ENCODE peak calls at places on chromosome 12, in nine cellular contexts. U, E, Z, P, Y, V, A, O and T are unnamed samples.

GRCh38 chr12:27969901-27970390 is 2.6 kb downstream of the PTHLH start:
- DNase-seq in U (peak; percentile 40), E (peak; percentile 53), Z (peak; percentile 81), P (peak; percentile 45), Y (peak; percentile 25), V (no peak), A (peak; percentile 73), O (peak; percentile 95), T (no peak)

GRCh38 chr12:109174468-109174867 is 58.1 kb downstream of the ACACB start:
- DNase-seq in U (no peak), E (no peak), Z (no peak), P (no peak), Y (no peak), V (no peak), A (no peak), O (no peak), T (no peak)

GRCh38 chr12:124379938-124380754 is 85.3 kb downstream of the RFLNA start:
- DNase-seq in U (no peak), E (peak; percentile 89), Z (no peak), P (peak; percentile 85), Y (no peak), V (peak; percentile 85), A (peak; percentile 90), O (peak; percentile 52), T (peak; percentile 92)

GRCh38 chr12:111246477-111247011 is 122.4 kb downstream of the PHETA1 start:
- DNase-seq in U (no peak), E (no peak), Z (no peak), P (no peak), Y (no peak), V (no peak), A (no peak), O (no peak), T (no peak)

GRCh38 chr12:22447223-22447622 is 97.1 kb downstream of the C2CD5 start:
- DNase-seq in U (no peak), E (peak; percentile 40), Z (no peak), P (no peak), Y (no peak), V (no peak), A (no peak), O (no peak), T (peak; percentile 40)

GRCh38 chr12:65663097-65663496 is 161.2 kb upstream of the HMGA2 start:
- DNase-seq in U (no peak), E (no peak), Z (no peak), P (no peak), Y (no peak), V (no peak), A (no peak), O (no peak), T (no peak)

GRCh38 chr12:25981597-25981996 is 23.1 kb downstream of the RASSF8 start:
- DNase-seq in U (no peak), E (no peak), Z (no peak), P (no peak), Y (no peak), V (no peak), A (no peak), O (no peak), T (no peak)

GRCh38 chr12:85951823-85952222 is 77.7 kb downstream of the NTS start:
- DNase-seq in U (no peak), E (peak; percentile 5), Z (peak; percentile 66), P (no peak), Y (no peak), V (no peak), A (peak; percentile 28), O (peak; percentile 1), T (no peak)

GRCh38 chr12:12327802-12328201 is 22.2 kb downstream of the MANSC1 start:
- DNase-seq in U (no peak), E (peak; percentile 73), Z (peak; percentile 86), P (no peak), Y (peak; percentile 25), V (peak; percentile 36), A (peak; percentile 79), O (peak; percentile 29), T (no peak)

GRCh38 chr12:92552412-92553108 is 150.2 kb upstream of the PLEKHG7 start:
- DNase-seq in U (peak; percentile 69), E (peak; percentile 32), Z (no peak), P (no peak), Y (no peak), V (no peak), A (peak; percentile 56), O (peak; percentile 46), T (no peak)

GRCh38 chr12:112162261-112162790 is 37.0 kb downstream of the TRAFD1 start:
- DNase-seq in U (no peak), E (no peak), Z (no peak), P (no peak), Y (no peak), V (no peak), A (no peak), O (no peak), T (no peak)

GRCh38 chr12:43914923-43915468 is 79.1 kb downstream of the TMEM117 start:
- DNase-seq in U (no peak), E (no peak), Z (peak; percentile 32), P (no peak), Y (no peak), V (no peak), A (no peak), O (no peak), T (no peak)

GRCh38 chr12:29148958-29149690 is at the start of gene FAR2:
- DNase-seq in U (peak; percentile 76), E (no peak), Z (peak; percentile 61), P (peak; percentile 68), Y (no peak), V (peak; percentile 34), A (peak; percentile 56), O (peak; percentile 52), T (peak; percentile 79)

GRCh38 chr12:111438501-111438900 is 32.8 kb downstream of the SH2B3 start:
- DNase-seq in U (no peak), E (peak; percentile 51), Z (no peak), P (peak; percentile 53), Y (no peak), V (peak; percentile 68), A (peak; percentile 61), O (peak; percentile 61), T (peak; percentile 55)

GRCh38 chr12:14567311-14568195 is at the start of gene PLBD1:
- DNase-seq in U (peak; percentile 72), E (no peak), Z (peak; percentile 7), P (peak; percentile 91), Y (no peak), V (no peak), A (peak; percentile 77), O (peak; percentile 27), T (peak; percentile 19)

GRCh38 chr12:52279683-52280318 is 5.4 kb downstream of the KRT86 start:
- DNase-seq in U (no peak), E (peak; percentile 13), Z (no peak), P (no peak), Y (no peak), V (no peak), A (peak; percentile 9), O (no peak), T (no peak)
- TF ChIP-seq CTCF in U (no peak), E (no peak), Z (no peak), P (no peak), Y (no peak), V (peak; percentile 21), A (no peak), O (no peak), T (no peak)

GRCh38 chr12:90280564-90281058 is 572.0 kb upstream of the ATP2B1 start:
- DNase-seq in U (no peak), E (no peak), Z (no peak), P (no peak), Y (peak; percentile 52), V (peak; percentile 78), A (peak; percentile 72), O (peak; percentile 30), T (peak; percentile 27)
- H3K4me3 ChIP-seq in U (no peak overlapping the region), E (no peak overlapping the region), Z (no peak overlapping the region), P (no peak overlapping the region), Y (no peak overlapping the region), V (no peak overlapping the region), A (no peak overlapping the region), O (no peak overlapping the region), T (no peak overlapping the region)

GRCh38 chr12:6752181-6752930 is 585 bp downstream of the MLF2 start:
- DNase-seq in U (peak; percentile 56), E (peak; percentile 62), Z (peak; percentile 55), P (peak; percentile 73), Y (no peak), V (peak; percentile 51), A (peak; percentile 58), O (peak; percentile 14), T (peak; percentile 76)

GRCh38 chr12:6753772-6754356 is 923 bp upstream of the MLF2 start:
- DNase-seq in U (peak; percentile 33), E (no peak), Z (no peak), P (peak; percentile 48), Y (no peak), V (no peak), A (no peak), O (no peak), T (no peak)

GRCh38 chr12:6752931-6753771 is at the start of gene MLF2:
- DNase-seq in U (peak; percentile 99), E (peak; percentile 99), Z (peak; percentile 99), P (peak; percentile 99), Y (peak; percentile 94), V (peak; percentile 98), A (peak; percentile 100), O (peak; percentile 98), T (peak; percentile 100)

GRCh38 chr12:6750506-6750905 is 2.4 kb downstream of the MLF2 start:
- DNase-seq in U (no peak), E (no peak), Z (no peak), P (no peak), Y (no peak), V (no peak), A (no peak), O (peak; percentile 16), T (no peak)

DNA sequence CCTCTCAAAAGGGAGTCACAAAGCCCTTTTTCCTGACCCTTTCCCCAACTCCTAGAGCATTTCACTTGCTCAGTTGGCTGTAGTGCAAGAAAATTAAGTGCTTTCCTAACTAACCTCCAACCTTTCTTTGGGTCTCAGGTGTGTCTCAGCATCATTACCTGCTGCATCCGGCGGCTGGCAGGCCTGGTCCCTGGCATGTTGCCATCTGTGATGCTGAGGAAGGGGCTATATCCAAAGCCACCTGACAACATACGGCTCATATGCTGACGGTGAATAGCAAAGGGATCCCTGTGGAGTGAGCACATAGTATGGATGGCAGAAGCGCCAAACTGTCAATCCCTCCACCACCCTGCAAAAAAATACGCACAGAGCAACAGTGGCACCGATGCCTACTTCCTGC is 1.2 kb downstream of the MLF2 start:
- DNase-seq in U (no peak), E (no peak), Z (no peak), P (no peak), Y (no peak), V (no peak), A (no peak), O (no peak), T (no peak)
- TF ChIP-seq CTCF in U (no peak), E (no peak), Z (no peak), P (no peak), Y (no peak), V (no peak), A (no peak), O (no peak), T (no peak)

DNA sequence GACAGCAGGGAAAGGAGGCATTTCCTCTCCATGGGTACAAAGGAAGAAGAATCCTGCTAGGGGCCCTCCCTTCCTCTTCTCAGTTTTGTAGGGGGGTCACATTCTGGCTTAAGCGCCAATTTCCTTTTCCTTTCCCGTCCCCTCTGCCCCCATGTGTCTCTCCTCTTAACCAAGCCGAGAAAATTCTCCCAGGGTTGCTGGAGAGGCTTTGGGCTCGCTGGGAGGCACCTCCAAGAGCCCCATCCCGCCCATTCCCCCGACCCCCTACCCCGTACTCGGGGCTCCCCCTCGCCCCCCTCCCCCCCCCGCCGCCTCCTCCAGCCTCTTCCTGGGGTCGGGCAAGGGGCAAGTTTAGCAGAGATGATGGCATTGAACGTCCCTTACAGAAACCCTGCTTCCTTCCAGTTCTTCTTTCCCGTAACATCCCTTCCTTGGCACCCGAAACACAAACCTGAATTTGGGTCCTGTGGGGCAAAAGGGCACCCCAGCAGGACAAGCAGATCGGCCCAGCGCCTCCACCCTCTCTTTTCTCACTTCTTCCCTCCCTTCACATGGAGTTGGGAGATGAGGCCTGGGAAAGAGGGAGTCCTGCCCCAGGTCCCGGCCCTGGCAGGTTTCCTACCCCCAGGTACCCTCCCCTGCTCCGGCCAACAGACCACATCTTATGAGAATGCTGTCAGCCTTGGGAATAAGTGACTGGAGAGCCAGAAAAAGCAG is 13.7 kb downstream of the PLEKHG6 start:
- DNase-seq in U (no peak), E (no peak), Z (no peak), P (no peak), Y (no peak), V (no peak), A (no peak), O (no peak), T (no peak)
- H3K4me3 ChIP-seq in U (no peak overlapping the region), E (no peak overlapping the region), Z (no peak overlapping the region), P (peak overlapping the region; percentile 19), Y (no peak overlapping the region), V (no peak overlapping the region), A (no peak overlapping the region), O (no peak overlapping the region), T (no peak overlapping the region)